ENCODE peak calls at places on chromosome 4, in six cellular contexts. One of them, this sample, is unnamed.

GRCh38 chr4:55947254-55947882 is 1.4 kb upstream of the CEP135 start:
- DNase-seq in uterus: no peak
- DNase-seq in tibial nerve: no peak
- DNase-seq in upper lobe of left lung: no peak
- DNase-seq in spleen: no peak
- DNase-seq in adrenal gland: peak
- DNase-seq in this sample: no peak

GRCh38 chr4:144347116-144347515 is 206.6 kb upstream of the GYPA start:
- DNase-seq in uterus: no peak
- DNase-seq in tibial nerve: no peak
- DNase-seq in upper lobe of left lung: no peak
- DNase-seq in spleen: no peak
- DNase-seq in adrenal gland: no peak
- DNase-seq in this sample: no peak

GRCh38 chr4:140092094-140092820 is 61.7 kb downstream of the MAML3 start:
- DNase-seq in uterus: no peak
- DNase-seq in tibial nerve: no peak
- DNase-seq in upper lobe of left lung: peak
- DNase-seq in spleen: peak
- DNase-seq in adrenal gland: peak
- DNase-seq in this sample: peak

GRCh38 chr4:24857996-24858395 is 54.8 kb downstream of the CCDC149 start:
- DNase-seq in uterus: peak
- DNase-seq in tibial nerve: no peak
- DNase-seq in upper lobe of left lung: no peak
- DNase-seq in spleen: no peak
- DNase-seq in adrenal gland: no peak
- DNase-seq in this sample: no peak

GRCh38 chr4:124459196-124459921 is 253.2 kb downstream of the ANKRD50 start:
- DNase-seq in uterus: no peak
- DNase-seq in tibial nerve: no peak
- DNase-seq in upper lobe of left lung: no peak
- DNase-seq in spleen: no peak
- DNase-seq in adrenal gland: no peak
- DNase-seq in this sample: no peak

GRCh38 chr4:161900110-161900509 is 263.7 kb downstream of the FSTL5 start:
- DNase-seq in uterus: no peak
- DNase-seq in tibial nerve: no peak
- DNase-seq in upper lobe of left lung: no peak
- DNase-seq in spleen: no peak
- DNase-seq in adrenal gland: no peak
- DNase-seq in this sample: no peak

GRCh38 chr4:26860922-26861433 is 337 bp downstream of the STIM2 start:
- DNase-seq in uterus: peak
- DNase-seq in tibial nerve: no peak
- DNase-seq in upper lobe of left lung: peak
- DNase-seq in spleen: peak
- DNase-seq in adrenal gland: peak
- DNase-seq in this sample: no peak

GRCh38 chr4:8028884-8029568 is 89.4 kb upstream of the AFAP1 start:
- DNase-seq in uterus: no peak
- DNase-seq in tibial nerve: no peak
- DNase-seq in upper lobe of left lung: no peak
- DNase-seq in spleen: no peak
- DNase-seq in adrenal gland: no peak
- DNase-seq in this sample: no peak

GRCh38 chr4:169823685-169824084 is 65.9 kb upstream of the HPF1 start:
- DNase-seq in uterus: no peak
- DNase-seq in tibial nerve: no peak
- DNase-seq in upper lobe of left lung: no peak
- DNase-seq in spleen: no peak
- DNase-seq in adrenal gland: peak
- DNase-seq in this sample: no peak

GRCh38 chr4:104491826-104492771 is 2.6 kb downstream of the CXXC4 start:
- DNase-seq in uterus: no peak
- DNase-seq in tibial nerve: no peak
- DNase-seq in upper lobe of left lung: no peak
- DNase-seq in spleen: no peak
- DNase-seq in adrenal gland: no peak
- DNase-seq in this sample: no peak

GRCh38 chr4:104491396-104491821 is 3.3 kb downstream of the CXXC4 start:
- DNase-seq in uterus: peak
- DNase-seq in tibial nerve: peak
- DNase-seq in upper lobe of left lung: peak
- DNase-seq in spleen: peak
- DNase-seq in adrenal gland: no peak
- DNase-seq in this sample: no peak

GRCh38 chr4:104494161-104494560 is 533 bp downstream of the CXXC4 start:
- DNase-seq in uterus: no peak
- DNase-seq in tibial nerve: no peak
- DNase-seq in upper lobe of left lung: no peak
- DNase-seq in spleen: no peak
- DNase-seq in adrenal gland: no peak
- DNase-seq in this sample: no peak

GRCh38 chr4:104493071-104493831 is 1.4 kb downstream of the CXXC4 start:
- DNase-seq in uterus: no peak
- DNase-seq in tibial nerve: no peak
- DNase-seq in upper lobe of left lung: no peak
- DNase-seq in spleen: no peak
- DNase-seq in adrenal gland: no peak
- DNase-seq in this sample: no peak

GRCh38 chr4:104494822-104495559 is at the start of gene CXXC4:
- DNase-seq in uterus: peak
- DNase-seq in tibial nerve: peak
- DNase-seq in upper lobe of left lung: peak
- DNase-seq in spleen: peak
- DNase-seq in adrenal gland: no peak
- DNase-seq in this sample: no peak
- TF ChIP-seq POLR2A in uterus: no peak
- TF ChIP-seq POLR2A in tibial nerve: no peak
- TF ChIP-seq POLR2A in upper lobe of left lung: no peak
- TF ChIP-seq POLR2A in spleen: no peak
- TF ChIP-seq POLR2A in adrenal gland: no peak
- TF ChIP-seq POLR2A in this sample: no peak

DNA sequence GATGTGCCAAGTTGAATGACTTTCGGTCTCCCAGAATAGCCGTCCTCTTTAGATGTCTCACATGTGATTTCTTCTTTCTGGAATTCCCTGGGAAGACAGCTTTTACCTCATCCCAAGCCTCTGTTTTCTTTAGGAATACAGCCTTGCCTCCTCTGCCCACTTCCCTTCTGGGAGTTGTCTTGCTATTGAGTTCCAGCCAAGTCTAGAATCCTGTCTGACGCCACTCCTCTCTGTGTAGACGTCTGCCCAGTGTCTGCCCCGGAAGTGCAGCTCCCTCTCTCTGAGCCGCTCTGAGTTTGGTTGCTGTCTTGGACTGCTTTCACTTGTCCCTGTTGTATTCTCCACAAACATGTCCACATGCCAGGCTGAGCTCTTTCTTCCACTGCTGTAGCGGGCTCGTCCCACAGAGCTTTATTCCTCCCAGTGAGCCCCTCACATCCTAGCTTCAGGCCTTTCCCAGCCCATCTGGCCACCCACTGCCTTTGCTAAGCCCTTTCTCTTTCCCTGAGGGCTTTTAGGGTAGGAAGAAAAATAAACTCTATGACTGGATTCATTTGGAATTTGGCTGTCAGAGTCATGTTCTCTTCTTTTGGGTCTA is 9.0 kb upstream of the IGFBP7 start:
- DNase-seq in uterus: peak
- DNase-seq in tibial nerve: peak
- DNase-seq in upper lobe of left lung: no peak
- DNase-seq in spleen: no peak
- DNase-seq in adrenal gland: peak
- DNase-seq in this sample: peak
- H3K4me3 ChIP-seq in uterus: peak
- H3K4me3 ChIP-seq in tibial nerve: peak
- H3K4me3 ChIP-seq in upper lobe of left lung: no peak
- H3K4me3 ChIP-seq in spleen: no peak
- H3K4me3 ChIP-seq in adrenal gland: no peak
- H3K4me3 ChIP-seq in this sample: no peak

GRCh38 chr4:149183638-149184037 is 632.0 kb downstream of the IQCM start:
- DNase-seq in uterus: no peak
- DNase-seq in tibial nerve: no peak
- DNase-seq in upper lobe of left lung: no peak
- DNase-seq in spleen: no peak
- DNase-seq in adrenal gland: no peak
- DNase-seq in this sample: no peak
- TF ChIP-seq CTCF in uterus: no peak
- TF ChIP-seq CTCF in tibial nerve: no peak
- TF ChIP-seq CTCF in upper lobe of left lung: no peak
- TF ChIP-seq CTCF in spleen: no peak
- TF ChIP-seq CTCF in adrenal gland: no peak
- TF ChIP-seq CTCF in this sample: no peak

GRCh38 chr4:107866726-107867125 is 42.0 kb downstream of the SGMS2 start:
- DNase-seq in uterus: no peak
- DNase-seq in tibial nerve: no peak
- DNase-seq in upper lobe of left lung: no peak
- DNase-seq in spleen: no peak
- DNase-seq in adrenal gland: no peak
- DNase-seq in this sample: no peak

GRCh38 chr4:107870236-107870635 is 45.5 kb downstream of the SGMS2 start:
- DNase-seq in uterus: no peak
- DNase-seq in tibial nerve: no peak
- DNase-seq in upper lobe of left lung: no peak
- DNase-seq in spleen: no peak
- DNase-seq in adrenal gland: no peak
- DNase-seq in this sample: no peak

GRCh38 chr4:107876096-107876495 is 51.4 kb downstream of the SGMS2 start:
- DNase-seq in uterus: no peak
- DNase-seq in tibial nerve: no peak
- DNase-seq in upper lobe of left lung: no peak
- DNase-seq in spleen: no peak
- DNase-seq in adrenal gland: no peak
- DNase-seq in this sample: no peak

DNA sequence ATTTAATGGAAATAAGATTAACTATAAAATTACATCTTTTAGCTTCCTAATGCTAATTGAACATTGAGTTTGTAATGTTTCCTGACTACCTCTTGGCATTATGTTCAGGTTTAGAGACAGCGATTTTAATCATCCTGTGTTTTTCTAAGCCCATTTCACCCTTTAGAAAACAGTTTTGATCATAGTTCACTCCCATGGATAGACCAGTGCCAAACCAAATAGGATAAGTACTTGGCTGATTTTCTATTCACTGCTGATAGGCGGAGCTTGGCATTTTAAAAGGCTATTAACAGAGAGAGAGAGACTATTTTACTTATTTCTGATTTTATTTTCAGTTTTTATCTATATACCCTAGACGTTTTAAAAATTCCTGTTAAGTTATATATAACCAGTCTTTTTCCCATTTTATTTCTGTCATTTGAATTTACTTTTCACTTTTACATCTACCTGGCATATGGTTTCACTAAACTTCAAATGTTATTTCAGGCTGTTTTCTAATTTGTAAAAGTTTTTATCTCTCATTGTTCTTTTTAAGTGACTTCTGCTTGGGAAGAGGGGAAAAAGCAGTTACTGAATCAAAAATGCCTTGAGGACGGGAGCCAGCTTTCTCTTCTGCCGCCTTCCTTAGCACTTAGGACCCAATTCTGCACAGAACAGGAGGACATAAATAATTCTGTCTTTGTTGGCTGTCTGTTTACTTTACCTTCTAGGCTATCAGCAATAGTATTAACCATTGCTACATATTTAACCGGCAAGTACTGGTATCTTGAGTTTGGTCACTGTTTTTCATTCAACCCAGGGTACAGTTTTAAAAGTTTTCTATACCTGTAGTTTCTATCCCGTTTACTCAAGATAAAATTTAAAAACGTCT is 46.4 kb downstream of the SGMS2 start:
- DNase-seq in uterus: no peak
- DNase-seq in tibial nerve: no peak
- DNase-seq in upper lobe of left lung: no peak
- DNase-seq in spleen: no peak
- DNase-seq in adrenal gland: no peak
- DNase-seq in this sample: no peak
- TF ChIP-seq POLR2A in uterus: no peak
- TF ChIP-seq POLR2A in tibial nerve: no peak
- TF ChIP-seq POLR2A in upper lobe of left lung: no peak
- TF ChIP-seq POLR2A in spleen: no peak
- TF ChIP-seq POLR2A in adrenal gland: no peak
- TF ChIP-seq POLR2A in this sample: no peak

DNA sequence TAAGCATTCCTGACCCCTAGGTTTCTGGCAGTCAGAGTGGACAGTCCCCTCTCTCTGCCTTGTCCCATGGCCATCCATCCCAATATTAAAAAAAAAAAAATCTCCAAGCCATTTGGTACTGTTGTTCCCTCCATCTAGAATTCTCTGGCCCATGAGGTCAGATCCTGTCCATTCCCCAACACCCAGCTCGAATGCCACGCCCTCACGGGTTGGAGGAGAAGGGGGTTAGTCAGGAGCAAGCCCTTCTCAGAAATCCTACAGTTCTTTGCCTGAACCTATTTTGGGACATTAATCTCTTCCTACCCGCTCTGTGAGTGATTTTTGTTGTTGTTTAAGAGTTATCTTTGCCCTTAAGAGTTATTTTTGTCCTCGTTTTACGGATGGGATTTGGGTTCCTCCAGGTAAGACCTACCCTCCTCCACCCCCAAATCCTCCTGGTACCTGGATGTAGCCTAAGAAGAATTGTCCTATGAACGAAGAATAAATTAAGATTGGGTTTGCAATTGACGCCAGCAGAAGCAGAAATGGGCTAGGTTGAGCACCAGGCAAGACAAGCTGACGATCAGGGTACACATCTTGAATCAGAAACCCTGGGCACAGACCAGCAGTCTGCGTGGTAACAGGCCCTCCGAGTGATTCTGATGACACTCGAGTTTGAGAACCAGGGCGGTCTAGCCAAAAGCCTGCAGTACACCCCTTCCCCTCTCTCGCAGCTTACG is 977 bp downstream of the RNF175 start:
- DNase-seq in uterus: no peak
- DNase-seq in tibial nerve: no peak
- DNase-seq in upper lobe of left lung: no peak
- DNase-seq in spleen: no peak
- DNase-seq in adrenal gland: no peak
- DNase-seq in this sample: no peak
- H3K4me3 ChIP-seq in uterus: no peak
- H3K4me3 ChIP-seq in tibial nerve: peak
- H3K4me3 ChIP-seq in upper lobe of left lung: peak
- H3K4me3 ChIP-seq in spleen: no peak
- H3K4me3 ChIP-seq in adrenal gland: peak
- H3K4me3 ChIP-seq in this sample: peak

GRCh38 chr4:1712216-1713002 is at the start of gene SLBP:
- DNase-seq in uterus: peak
- DNase-seq in tibial nerve: peak
- DNase-seq in upper lobe of left lung: peak
- DNase-seq in spleen: peak
- DNase-seq in adrenal gland: peak
- DNase-seq in this sample: peak
- TF ChIP-seq CTCF in uterus: peak
- TF ChIP-seq CTCF in tibial nerve: no peak
- TF ChIP-seq CTCF in upper lobe of left lung: no peak
- TF ChIP-seq CTCF in spleen: no peak
- TF ChIP-seq CTCF in adrenal gland: no peak
- TF ChIP-seq CTCF in this sample: no peak

GRCh38 chr4:69831646-69832325 is 28.2 kb downstream of the SULT1E1 start:
- DNase-seq in uterus: no peak
- DNase-seq in tibial nerve: no peak
- DNase-seq in upper lobe of left lung: no peak
- DNase-seq in spleen: peak
- DNase-seq in adrenal gland: peak
- DNase-seq in this sample: no peak
- TF ChIP-seq POLR2A in uterus: no peak
- TF ChIP-seq POLR2A in tibial nerve: no peak
- TF ChIP-seq POLR2A in upper lobe of left lung: no peak
- TF ChIP-seq POLR2A in spleen: no peak
- TF ChIP-seq POLR2A in adrenal gland: no peak
- TF ChIP-seq POLR2A in this sample: no peak